ENCODE peak calls at places on chromosomes 6 and 20, in ten cellular contexts. F, M, C, N, K, Z, E, P, B and W are unnamed samples. For H3K4me1, the result is how much of the 10 kb centered on the place peaks cover.

GRCh38 chr20:35199696-35200095 is 26.8 kb upstream of the MMP24 start:
- DNase-seq in N (no peak), P (no peak), F (no peak), B (no peak), C (no peak), E (no peak), K (no peak), M (no peak), Z (peak), W (no peak)

GRCh38 chr6:95795927-95796326 is 218.6 kb downstream of the MANEA start:
- DNase-seq in Z (no peak), N (no peak), B (no peak), C (no peak), F (no peak), M (no peak), P (no peak), K (no peak), E (no peak), W (no peak)

GRCh38 chr6:16756660-16757270 is 4.5 kb downstream of the ATXN1 start:
- DNase-seq in F (no peak), P (no peak), N (no peak), C (no peak), Z (no peak), B (no peak), K (no peak), M (no peak), E (no peak), W (no peak)

GRCh38 chr20:15702161-15702560 is 871.1 kb downstream of the KIF16B start:
- DNase-seq in K (no peak), F (no peak), P (no peak), N (no peak), Z (peak), C (no peak), M (no peak), B (no peak), E (no peak), W (no peak)

GRCh38 chr6:159125977-159126376 is 43.2 kb upstream of the FNDC1 start:
- DNase-seq in Z (no peak), C (no peak), K (no peak), M (no peak), B (peak), N (no peak), F (no peak), P (no peak), E (no peak), W (no peak)

GRCh38 chr6:140245641-140246040 is 871.2 kb upstream of the CITED2 start:
- DNase-seq in N (no peak), E (no peak), K (no peak), P (no peak), Z (no peak), F (no peak), B (no peak), C (no peak), M (no peak), W (no peak)

GRCh38 chr6:137415127-137415833 is 78.9 kb downstream of the OLIG3 start:
- DNase-seq in P (peak), C (no peak), M (peak), E (peak), N (no peak), B (peak), Z (peak), K (peak), F (peak), W (peak)

GRCh38 chr6:123519191-123519510 is 117.6 kb downstream of the TRDN start:
- DNase-seq in P (peak), F (peak), M (no peak), E (no peak), B (peak), Z (no peak), K (no peak), N (no peak), C (no peak), W (peak)

GRCh38 chr6:139595183-139595582 is 220.7 kb upstream of the CITED2 start:
- DNase-seq in B (no peak), F (no peak), E (no peak), M (no peak), K (no peak), P (no peak), N (no peak), Z (peak), C (no peak), W (no peak)

GRCh38 chr6:144131248-144131709 is 19.0 kb upstream of the STX11 start:
- DNase-seq in P (no peak), C (peak), K (no peak), F (no peak), M (peak), B (no peak), E (no peak), Z (peak), N (no peak), W (no peak)

GRCh38 chr20:9068896-9069663 is at the start of gene PLCB4:
- DNase-seq in C (peak), E (peak), K (peak), B (no peak), F (no peak), N (peak), M (peak), P (no peak), Z (peak), W (peak)

GRCh38 chr20:4009305-4009704 is 6.1 kb downstream of the RNF24 start:
- DNase-seq in F (no peak), E (no peak), Z (no peak), M (no peak), C (no peak), P (no peak), B (no peak), K (no peak), N (no peak), W (no peak)

GRCh38 chr6:52176550-52176949 is 9.6 kb upstream of the IL17A start:
- DNase-seq in K (no peak), F (no peak), N (no peak), M (no peak), P (no peak), E (no peak), C (no peak), B (no peak), Z (no peak), W (no peak)

GRCh38 chr6:87151786-87152527 is 3.4 kb upstream of the ZNF292 start:
- DNase-seq in K (peak), C (no peak), N (peak), P (peak), B (peak), Z (peak), F (peak), E (peak), M (peak), W (peak)

GRCh38 chr6:134619789-134620188 is 301.9 kb upstream of the SGK1 start:
- DNase-seq in M (no peak), B (no peak), N (no peak), E (no peak), C (no peak), F (no peak), K (no peak), Z (peak), P (no peak), W (no peak)

GRCh38 chr20:42378826-42379225 is 760.6 kb upstream of the CHD6 start:
- DNase-seq in C (no peak), F (no peak), M (no peak), K (no peak), E (no peak), B (no peak), Z (no peak), N (no peak), P (no peak), W (no peak)

GRCh38 chr20:41373851-41374567 is 7.4 kb upstream of the EMILIN3 start:
- DNase-seq in K (no peak), F (no peak), M (no peak), P (no peak), E (no peak), C (no peak), N (no peak), Z (no peak), B (no peak), W (no peak)

GRCh38 chr20:58888521-58889333 is 36.2 kb downstream of the GNAS start:
- DNase-seq in E (peak), P (peak), B (peak), Z (peak), N (peak), C (no peak), F (peak), K (peak), M (peak), W (peak)

GRCh38 chr20:24908642-24909041 is 40.4 kb upstream of the CST7 start:
- DNase-seq in E (no peak), C (no peak), N (no peak), Z (no peak), F (no peak), K (no peak), B (no peak), P (peak), M (no peak), W (no peak)

GRCh38 chr20:31758521-31758920 is 19.4 kb downstream of the TPX2 start:
- DNase-seq in M (no peak), B (no peak), C (no peak), Z (peak), P (no peak), K (no peak), N (no peak), E (no peak), F (no peak), W (no peak)

GRCh38 chr6:150766201-150766997 is 99.1 kb upstream of the MTHFD1L start:
- DNase-seq in C (no peak), N (no peak), F (peak), K (no peak), B (no peak), P (no peak), M (peak), E (no peak), Z (no peak), W (no peak)

GRCh38 chr6:40419881-40420705 is 167.1 kb downstream of the LRFN2 start:
- DNase-seq in P (no peak), C (no peak), E (no peak), K (no peak), Z (no peak), M (no peak), B (no peak), N (no peak), F (no peak), W (no peak)

GRCh38 chr6:11430036-11430435 is 107.5 kb upstream of the TMEM170B start:
- DNase-seq in P (no peak), M (no peak), E (no peak), Z (no peak), C (no peak), F (no peak), K (no peak), B (no peak), N (no peak), W (no peak)

GRCh38 chr6:141290871-141291270 is 841.9 kb upstream of the GJE1 start:
- DNase-seq in C (no peak), K (no peak), E (no peak), N (no peak), F (no peak), P (no peak), M (no peak), B (no peak), Z (peak), W (no peak)

GRCh38 chr6:26064619-26065257 is 22.5 kb upstream of the HFE start:
- DNase-seq in C (no peak), B (no peak), P (no peak), F (no peak), M (peak), N (no peak), E (no peak), K (peak), Z (peak), W (no peak)

GRCh38 chr20:15673206-15673605 is 900.0 kb downstream of the KIF16B start:
- DNase-seq in B (no peak), C (no peak), P (no peak), K (no peak), Z (peak), E (no peak), N (no peak), F (no peak), M (peak), W (no peak)

GRCh38 chr20:22352019-22352418 is 232.4 kb downstream of the FOXA2 start:
- DNase-seq in N (no peak), E (no peak), Z (no peak), C (no peak), B (no peak), P (no peak), M (no peak), K (peak), F (no peak), W (no peak)

GRCh38 chr6:65771946-65772345 is 64.9 kb upstream of the EYS start:
- DNase-seq in F (no peak), K (no peak), B (no peak), M (no peak), P (no peak), N (no peak), Z (no peak), C (no peak), E (no peak), W (no peak)

DNA sequence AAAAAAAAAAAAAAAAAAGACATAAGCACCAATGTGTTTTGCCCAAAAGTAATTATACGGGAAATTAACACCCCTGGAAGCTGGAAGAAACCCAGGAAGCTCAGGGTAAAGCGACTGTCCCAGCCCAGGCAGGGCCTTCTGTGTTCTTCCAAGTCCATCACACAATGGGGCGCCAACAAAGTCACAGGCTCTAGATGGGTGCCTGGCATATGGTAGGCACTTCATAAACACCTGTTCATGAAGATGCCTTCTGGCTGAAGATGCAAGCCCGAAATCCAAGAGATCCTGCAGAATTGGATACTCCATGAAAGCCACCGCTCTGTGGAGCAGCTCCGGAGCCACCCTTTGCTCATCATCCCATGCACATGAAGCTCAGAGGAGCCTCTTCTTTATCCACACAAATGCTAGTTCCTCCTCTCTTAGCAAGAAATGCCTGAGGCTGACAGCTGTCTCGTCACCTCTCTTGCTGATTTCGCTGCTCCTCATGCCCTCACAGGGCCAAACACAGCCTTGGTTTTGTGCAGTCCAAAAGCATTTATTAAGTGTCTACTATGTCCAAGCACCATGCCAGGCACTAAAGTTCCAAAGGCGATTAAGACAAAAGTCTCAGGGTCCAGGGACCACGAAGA is 76.6 kb downstream of the TRERF1 start:
- DNase-seq in Z (no peak), P (no peak), K (no peak), C (no peak), N (no peak), M (no peak), F (no peak), B (no peak), E (no peak), W (no peak)
- H3K4me1 ChIP-seq in Z (under half), P (under half), K (under half), C (under half), N (under half), M (under half), F (under half), B (under half), E (under half), W (under half)

DNA sequence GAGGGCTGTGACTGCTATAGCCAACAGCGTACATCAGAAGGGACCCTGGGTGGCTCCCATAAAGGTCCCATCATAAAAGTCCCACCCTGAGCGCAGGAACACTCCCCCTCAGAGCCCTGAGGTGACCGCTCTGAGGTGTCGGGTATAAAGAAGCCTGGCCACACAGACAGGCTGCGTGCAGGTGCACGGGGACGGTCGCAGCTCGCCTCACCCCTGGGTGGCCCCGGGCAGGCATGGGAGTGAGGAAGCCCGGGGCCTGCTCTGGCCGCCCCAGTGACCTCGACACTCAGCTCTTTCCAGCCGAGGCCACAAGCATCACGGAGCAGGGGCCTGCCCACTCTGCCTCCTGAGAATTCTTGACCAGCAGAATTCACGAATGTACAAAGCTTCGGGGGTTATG is 14.4 kb upstream of the RNASET2 start:
- DNase-seq in F (no peak), P (no peak), C (no peak), N (no peak), K (no peak), M (no peak), E (no peak), Z (no peak), B (no peak), W (no peak)
- H3K27ac ChIP-seq in F (no peak), P (no peak), C (no peak), N (no peak), K (no peak), M (no peak), E (no peak), Z (no peak), B (no peak), W (no peak)

GRCh38 chr6:33313709-33314514 is at the start of gene TAPBP:
- DNase-seq in P (peak), C (peak), N (peak), Z (peak), B (peak), M (peak), F (peak), K (peak), E (peak), W (peak)
- TF ChIP-seq POLR2A in P (peak), C (no peak), N (no peak), Z (peak), B (peak), M (peak), F (peak), K (peak), E (no peak), W (peak)

DNA sequence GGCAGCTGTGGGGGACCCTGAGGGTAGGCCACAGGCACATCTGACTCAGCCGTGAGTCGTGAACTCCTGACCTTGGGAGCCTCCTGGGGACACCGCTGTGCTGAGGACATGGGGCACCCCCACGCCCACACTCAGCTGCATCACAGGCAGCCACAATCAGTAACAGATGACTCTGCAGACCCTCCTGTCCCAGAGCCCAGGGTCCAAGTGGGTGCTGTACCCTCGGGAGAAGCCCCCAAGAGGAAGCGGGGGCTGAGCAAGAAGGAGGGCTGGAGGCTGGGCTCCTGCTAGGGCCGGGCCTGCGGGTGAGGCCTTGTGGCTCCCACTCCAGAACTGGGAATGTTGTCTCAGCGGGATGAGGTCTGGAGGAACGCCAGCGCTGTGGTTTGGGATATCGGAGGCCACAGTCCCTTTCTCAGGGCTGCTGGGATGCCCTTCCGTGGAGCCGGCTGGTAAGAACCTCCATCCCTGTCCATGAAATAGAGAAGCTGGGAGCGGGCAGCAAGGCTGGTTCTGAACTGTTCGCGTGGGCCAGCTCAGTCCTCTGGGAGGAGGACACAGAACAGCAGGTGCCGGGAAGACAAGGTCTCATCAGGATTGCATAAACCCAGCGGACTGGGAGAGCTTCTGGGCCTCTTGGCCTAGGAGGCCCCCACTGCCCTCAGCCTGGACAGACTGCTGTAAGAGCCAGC is 3.1 kb upstream of the LAMA5 start:
- DNase-seq in K (no peak), B (no peak), Z (peak), C (no peak), E (peak), P (peak), N (no peak), F (no peak), M (no peak), W (no peak)
- H3K4me1 ChIP-seq in K (half or more), B (under half), Z (under half), C (half or more), E (half or more), P (under half), N (half or more), F (under half), M (under half), W (under half)